ENCODE peak calls at places on chromosomes 3 and 15, in seven cellular contexts. G is RWPE2, C is ovary, Z is astrocyte, J is colonic mucosa, D is cardiac muscle cell, U is fibroblast of lung. B is an unnamed sample. For H3K36me3, the result is how much of the 10 kb centered on the place peaks cover.

GRCh38 chr3:154148541-154148940 is 27.4 kb downstream of the ARHGEF26 start:
- DNase-seq in J (no peak), C (no peak), D (no peak), Z (peak), G (no peak), U (peak), B (no peak)

GRCh38 chr3:23821858-23822257 is 16.1 kb downstream of the UBE2E1 start:
- DNase-seq in D (no peak), G (no peak), U (no peak), Z (no peak), J (no peak), C (no peak), B (no peak)

GRCh38 chr15:55774113-55774970 is 31.4 kb upstream of the PRTG start:
- DNase-seq in C (peak), D (peak), G (no peak), J (peak), U (no peak), Z (no peak), B (peak)

GRCh38 chr3:172751188-172751571 is 654 bp downstream of the ECT2 start:
- DNase-seq in Z (no peak), D (peak), G (no peak), U (no peak), J (peak), C (no peak), B (no peak)

GRCh38 chr3:147397911-147398809 is 8.2 kb downstream of the ZIC4 start:
- DNase-seq in D (no peak), Z (no peak), U (no peak), C (no peak), G (no peak), J (no peak), B (no peak)

GRCh38 chr15:90957105-90957790 is 2.6 kb downstream of the RCCD1 start:
- DNase-seq in U (peak), Z (peak), C (peak), G (no peak), D (peak), J (no peak), B (no peak)

GRCh38 chr3:123272547-123272946 is 70.8 kb downstream of the SEC22A start:
- DNase-seq in C (no peak), D (peak), Z (peak), G (no peak), J (no peak), U (peak), B (no peak)

GRCh38 chr3:5186854-5187151 is 704 bp upstream of the EDEM1 start:
- DNase-seq in U (peak), G (no peak), Z (peak), C (no peak), J (no peak), D (peak), B (no peak)

GRCh38 chr15:28123408-28124023 is 24.4 kb upstream of the OCA2 start:
- DNase-seq in G (peak), Z (peak), J (peak), C (peak), U (peak), D (peak), B (no peak)

GRCh38 chr3:126081618-126082333 is 2.1 kb downstream of the SLC41A3 start:
- DNase-seq in J (no peak), U (peak), G (no peak), C (no peak), Z (peak), D (peak), B (no peak)

GRCh38 chr3:156216852-156217251 is 96.5 kb downstream of the KCNAB1 start:
- DNase-seq in Z (no peak), J (no peak), G (no peak), D (no peak), C (no peak), U (no peak), B (no peak)

GRCh38 chr3:139521144-139521543 is 18.4 kb downstream of the RBP1 start:
- DNase-seq in Z (no peak), D (no peak), G (no peak), U (no peak), J (no peak), C (no peak), B (no peak)

GRCh38 chr15:55457401-55458022 is 49.2 kb downstream of the PIERCE2 start:
- DNase-seq in U (no peak), J (no peak), Z (no peak), C (no peak), D (no peak), G (no peak), B (no peak)

GRCh38 chr15:76752549-76752948 is 152.6 kb downstream of the SCAPER start:
- DNase-seq in U (no peak), D (no peak), Z (no peak), G (no peak), C (no peak), J (no peak), B (no peak)

GRCh38 chr3:148083501-148084267 is 614.0 kb upstream of the AGTR1 start:
- DNase-seq in C (no peak), Z (no peak), U (no peak), J (no peak), D (no peak), G (no peak), B (no peak)

GRCh38 chr3:126360046-126360713 is 3.0 kb upstream of the KLF15 start:
- DNase-seq in Z (no peak), J (no peak), G (peak), U (no peak), D (no peak), C (no peak), B (no peak)

GRCh38 chr15:101276501-101277037 is 716 bp downstream of the SELENOS start:
- DNase-seq in J (no peak), U (no peak), Z (peak), D (peak), G (peak), C (no peak), B (no peak)

GRCh38 chr15:27813139-27813538 is 286.0 kb downstream of the OCA2 start:
- DNase-seq in G (no peak), C (no peak), D (no peak), U (no peak), J (no peak), Z (no peak), B (no peak)

GRCh38 chr15:61834076-61834697 is 226.1 kb downstream of the VPS13C start:
- DNase-seq in C (peak), J (peak), G (peak), D (peak), U (peak), Z (peak), B (peak)

GRCh38 chr15:20358066-20358780 is 183.4 kb downstream of the GOLGA6L6 start:
- DNase-seq in G (peak), D (no peak), J (no peak), Z (no peak), C (no peak), U (no peak), B (no peak)

GRCh38 chr3:4856136-4856535 is 123.1 kb upstream of the BHLHE40 start:
- DNase-seq in Z (no peak), U (no peak), G (no peak), D (no peak), J (no peak), C (no peak), B (no peak)

GRCh38 chr3:190336516-190337189 is 14.4 kb upstream of the CLDN1 start:
- DNase-seq in D (peak), C (no peak), Z (no peak), J (no peak), G (no peak), U (no peak), B (no peak)

GRCh38 chr15:80673561-80674244 is 21.4 kb upstream of the ABHD17C start:
- DNase-seq in U (no peak), D (no peak), Z (no peak), J (no peak), G (no peak), C (no peak), B (no peak)

GRCh38 chr3:140250945-140251344 is 316.0 kb downstream of the CLSTN2 start:
- DNase-seq in U (no peak), C (no peak), Z (no peak), J (no peak), D (no peak), G (no peak), B (no peak)

GRCh38 chr3:152719264-152719663 is 115.7 kb upstream of the P2RY1 start:
- DNase-seq in C (no peak), G (no peak), U (peak), D (peak), J (no peak), Z (peak), B (no peak)

GRCh38 chr3:54557538-54558419 is 370.1 kb downstream of the LRTM1 start:
- DNase-seq in U (peak), J (no peak), G (no peak), D (no peak), C (no peak), Z (peak), B (no peak)

GRCh38 chr3:133410191-133410892 is 10.5 kb downstream of the BFSP2 start:
- DNase-seq in C (no peak), U (no peak), G (no peak), Z (no peak), D (no peak), J (no peak), B (no peak)

GRCh38 chr3:118772036-118773030 is 262.3 kb downstream of the IGSF11 start:
- DNase-seq in D (no peak), J (no peak), G (no peak), Z (peak), C (no peak), U (peak), B (no peak)

GRCh38 chr15:29844290-29844903 is 22.1 kb upstream of the TJP1 start:
- DNase-seq in G (no peak), U (peak), D (no peak), C (no peak), Z (peak), J (no peak), B (no peak)

GRCh38 chr3:133383175-133383574 is 16.7 kb upstream of the BFSP2 start:
- DNase-seq in Z (no peak), C (no peak), D (no peak), J (no peak), G (no peak), U (no peak), B (no peak)

GRCh38 chr3:4290272-4290893 is 12.8 kb upstream of the SETMAR start:
- DNase-seq in J (peak), G (no peak), Z (peak), U (peak), C (no peak), D (peak), B (no peak)

GRCh38 chr3:192833177-192833890 is 84.3 kb downstream of the MB21D2 start:
- DNase-seq in U (peak), J (no peak), Z (peak), G (no peak), D (peak), C (no peak), B (no peak)

GRCh38 chr3:45560270-45561020 is 34.1 kb upstream of the LIMD1 start:
- DNase-seq in C (peak), U (no peak), Z (no peak), J (peak), D (peak), G (no peak), B (no peak)

GRCh38 chr3:140682586-140682985 is 4.7 kb downstream of the TRIM42 start:
- DNase-seq in J (no peak), D (no peak), U (no peak), G (no peak), C (no peak), Z (no peak), B (no peak)

GRCh38 chr3:107208100-107208499 is 169.1 kb upstream of the CCDC54 start:
- DNase-seq in U (peak), G (no peak), C (peak), D (peak), Z (peak), J (peak), B (no peak)

GRCh38 chr3:160152638-160153037 is 72.6 kb upstream of the C3orf80 start:
- DNase-seq in C (no peak), J (no peak), U (no peak), G (no peak), Z (no peak), D (no peak), B (no peak)

GRCh38 chr3:128607710-128608048 is 42.9 kb downstream of the RPN1 start:
- DNase-seq in Z (no peak), J (no peak), C (no peak), U (no peak), G (no peak), D (no peak), B (no peak)

GRCh38 chr3:66299893-66300292 is 79.1 kb downstream of the SLC25A26 start:
- DNase-seq in J (no peak), Z (no peak), D (no peak), U (no peak), G (no peak), C (no peak), B (no peak)
- H3K36me3 ChIP-seq in J (under half), Z (under half), D (under half), U (under half), G (under half), C (under half), B (under half)

DNA sequence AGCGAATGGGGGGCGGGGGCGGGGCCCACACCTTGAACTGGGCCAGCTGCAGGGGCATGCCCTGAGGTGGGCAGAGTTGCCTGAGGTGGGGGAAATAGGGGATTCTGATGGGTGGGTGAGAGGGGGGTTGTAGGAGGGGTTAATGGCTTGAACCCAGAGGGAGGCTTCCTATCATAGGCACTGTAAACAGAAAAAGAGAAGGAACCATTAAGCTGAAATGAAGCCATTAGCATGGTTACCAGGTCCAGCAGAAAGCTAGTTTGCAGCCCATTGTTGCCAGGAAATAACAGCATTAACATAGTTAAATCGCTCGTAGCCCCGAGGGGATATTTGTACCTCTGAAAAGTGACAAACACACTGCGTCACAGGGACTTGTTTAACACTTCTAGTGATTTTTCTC is 29.0 kb downstream of the ETV5 start:
- DNase-seq in G (no peak), D (no peak), C (no peak), J (no peak), Z (no peak), U (no peak), B (no peak)
- H3K36me3 ChIP-seq in G (half or more), D (under half), C (under half), J (under half), Z (under half), U (under half), B (under half)

GRCh38 chr15:65885668-65886218 is 16.5 kb downstream of the RAB11A start:
- DNase-seq in Z (no peak), D (no peak), U (no peak), G (no peak), J (no peak), C (no peak), B (no peak)
- H3K36me3 ChIP-seq in Z (under half), D (half or more), U (under half), G (half or more), J (under half), C (under half), B (under half)

GRCh38 chr15:59160880-59161593 is 45.6 kb upstream of the LDHAL6B start:
- DNase-seq in C (no peak), D (peak), U (no peak), Z (no peak), G (peak), J (no peak), B (no peak)
- H3K36me3 ChIP-seq in C (under half), D (under half), U (under half), Z (under half), G (half or more), J (under half), B (under half)

GRCh38 chr15:44711089-44711355 is at the start of gene PATL2:
- DNase-seq in C (no peak), D (no peak), Z (no peak), G (no peak), J (no peak), U (no peak), B (no peak)

GRCh38 chr15:44711356-44712107 is at the start of gene B2M:
- DNase-seq in G (peak), C (peak), Z (peak), J (peak), U (peak), D (peak), B (peak)

GRCh38 chr15:44713006-44713966 is 2.0 kb downstream of the B2M start:
- DNase-seq in Z (peak), D (peak), J (no peak), C (no peak), G (no peak), U (peak), B (no peak)

GRCh38 chr15:44710236-44711088 is 661 bp downstream of the PATL2 start:
- DNase-seq in Z (peak), D (peak), G (no peak), U (peak), C (no peak), J (peak), B (no peak)

GRCh38 chr15:44712108-44713005 is 1.0 kb downstream of the B2M start:
- DNase-seq in J (peak), G (no peak), Z (peak), D (peak), U (peak), C (peak), B (peak)
- H3K36me3 ChIP-seq in J (under half), G (under half), Z (under half), D (under half), U (under half), C (under half), B (under half)

B was measured in naive thymus-derived CD4-positive, alpha-beta T cell.